ENCODE peak calls at places on chromosomes 4 and X, in eight cellular contexts. D is heart left ventricle, S is heart right ventricle, I is right lobe of liver, A is ovary, L is AG04450, H is AG04449, O is fibroblast of mammary gland. E is an unnamed sample.

GRCh38 chr4:2673157-2673556 is 83.0 kb downstream of the TNIP2 start:
- DNase-seq in H (no peak), A (no peak), O (peak), S (no peak), I (no peak), L (no peak), D (no peak), E (no peak)

GRCh38 chr4:57580710-57581109 is 470.5 kb upstream of the IGFBP7 start:
- DNase-seq in S (no peak), A (no peak), I (no peak), L (no peak), O (no peak), D (no peak), H (no peak), E (no peak)

GRCh38 chr4:126386512-126386911 is 1071.8 kb downstream of the FAT4 start:
- DNase-seq in S (no peak), H (no peak), O (peak), D (no peak), L (no peak), A (no peak), I (no peak), E (no peak)

GRCh38 chr4:37561196-37561802 is 124.9 kb downstream of the RELL1 start:
- DNase-seq in H (no peak), O (no peak), L (no peak), D (no peak), I (no peak), S (no peak), A (no peak), E (no peak)

GRCh38 chr4:180665994-180666818 is 1577.0 kb upstream of the TENM3 start:
- DNase-seq in O (peak), L (peak), H (no peak), A (no peak), S (peak), I (no peak), D (no peak), E (no peak)

GRCh38 chr4:184348311-184349233 is 125.8 kb downstream of the IRF2 start:
- DNase-seq in O (no peak), D (no peak), H (no peak), A (peak), I (peak), L (peak), S (no peak), E (no peak)

GRCh38 chr4:124025423-124025822 is 628.8 kb downstream of the SPRY1 start:
- DNase-seq in H (no peak), A (no peak), L (no peak), S (no peak), D (no peak), O (peak), I (no peak), E (peak)

GRCh38 chr4:110196871-110197420 is 1.5 kb downstream of the ELOVL6 start:
- DNase-seq in L (no peak), O (peak), A (peak), I (peak), S (peak), H (no peak), D (peak), E (no peak)

GRCh38 chrX:74534569-74535038 is 79.8 kb downstream of the RLIM start:
- DNase-seq in D (no peak), A (no peak), I (no peak), H (no peak), O (peak), L (no peak), S (no peak), E (no peak)

GRCh38 chrX:148620023-148620422 is 119.6 kb downstream of the AFF2 start:
- DNase-seq in L (no peak), O (no peak), I (no peak), H (no peak), S (no peak), A (no peak), D (no peak), E (no peak)

GRCh38 chr4:136810626-136811025 is 721.7 kb downstream of the PCDH18 start:
- DNase-seq in L (no peak), S (no peak), D (no peak), O (no peak), I (no peak), A (no peak), H (no peak), E (no peak)

GRCh38 chr4:67459164-67459563 is 86.1 kb downstream of the CENPC start:
- DNase-seq in S (no peak), I (no peak), D (no peak), A (no peak), L (no peak), O (no peak), H (no peak), E (no peak)

GRCh38 chrX:154761977-154762528 is 611 bp upstream of the DKC1 start:
- DNase-seq in I (peak), L (no peak), S (no peak), A (peak), O (no peak), D (no peak), H (no peak), E (no peak)

GRCh38 chr4:108466936-108467902 is 153.2 kb upstream of the RPL34 start:
- DNase-seq in A (no peak), O (peak), I (no peak), L (peak), S (no peak), D (no peak), H (peak), E (peak)

GRCh38 chr4:33063238-33063637 is 2343.1 kb downstream of the PCDH7 start:
- DNase-seq in S (no peak), I (no peak), D (no peak), H (no peak), A (no peak), L (peak), O (peak), E (peak)

DNA sequence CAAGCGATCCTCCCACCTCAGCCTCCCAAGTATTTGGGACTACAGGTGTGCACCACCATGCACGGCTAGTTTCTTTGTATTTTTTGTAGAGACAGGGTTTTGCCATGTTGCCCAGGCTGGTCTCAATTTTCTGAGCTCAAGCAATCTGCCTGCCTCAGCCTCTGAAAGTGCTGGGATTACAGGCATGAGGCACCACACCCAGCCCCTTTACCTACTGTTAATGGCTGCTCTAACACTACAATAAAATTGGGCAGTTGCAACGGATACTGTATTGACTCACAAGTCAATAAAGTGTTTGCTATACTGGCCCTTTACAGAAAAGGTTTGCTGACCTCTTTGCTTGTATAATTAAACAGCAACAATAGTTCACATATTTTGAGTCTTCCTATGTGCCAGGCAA is 41.5 kb downstream of the TRIM2 start:
- DNase-seq in O (no peak), D (no peak), H (no peak), L (no peak), S (no peak), A (no peak), I (no peak), E (no peak)
- H3K4me3 ChIP-seq in O (no peak), D (no peak), H (no peak), L (no peak), S (no peak), A (no peak), I (no peak), E (no peak)

GRCh38 chrX:50068293-50068568 is 132.6 kb downstream of the AKAP4 start:
- DNase-seq in S (no peak), L (no peak), H (no peak), D (no peak), I (no peak), O (no peak), A (no peak), E (no peak)

GRCh38 chrX:50068893-50069292 is 131.9 kb downstream of the AKAP4 start:
- DNase-seq in L (no peak), A (no peak), S (no peak), O (no peak), H (no peak), I (no peak), D (no peak), E (no peak)

GRCh38 chrX:50071507-50071906 is 129.3 kb downstream of the AKAP4 start:
- DNase-seq in O (no peak), I (no peak), L (no peak), H (no peak), S (no peak), A (no peak), D (no peak), E (no peak)

GRCh38 chrX:50066318-50066937 is 134.4 kb downstream of the AKAP4 start:
- DNase-seq in L (no peak), O (no peak), H (no peak), D (no peak), A (no peak), I (no peak), S (no peak), E (no peak)

GRCh38 chrX:50067435-50068292 is 133.1 kb downstream of the AKAP4 start:
- DNase-seq in H (no peak), S (no peak), A (no peak), D (no peak), O (peak), L (no peak), I (peak), E (no peak)
- H3K4me3 ChIP-seq in H (no peak), S (no peak), A (no peak), D (no peak), O (no peak), L (no peak), I (peak), E (no peak)

DNA sequence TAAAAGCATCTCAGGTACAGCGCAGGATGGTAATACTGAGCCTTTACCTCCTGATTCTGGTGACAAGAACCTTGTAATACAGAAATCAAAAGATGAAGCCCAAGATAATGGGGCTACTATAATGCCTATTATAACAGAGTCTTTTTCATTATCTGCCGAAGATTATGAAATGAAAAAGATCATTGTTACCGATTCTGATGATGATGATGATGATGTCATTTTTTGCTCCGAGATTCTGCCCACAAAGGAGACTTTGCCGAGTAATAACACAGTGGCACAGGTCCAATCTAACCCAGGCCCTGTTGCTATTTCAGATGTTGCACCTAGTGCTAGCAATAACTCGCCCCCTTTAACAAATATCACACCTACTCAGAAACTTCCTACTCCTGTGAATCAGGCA is 3.2 kb downstream of the ZBTB33 start:
- DNase-seq in S (no peak), I (no peak), H (no peak), D (no peak), A (no peak), O (no peak), L (no peak), E (no peak)
- H3K4me3 ChIP-seq in S (no peak), I (no peak), H (no peak), D (no peak), A (no peak), O (no peak), L (no peak), E (no peak)

GRCh38 chr4:36237366-36238353 is 6.7 kb downstream of the ARAP2 start:
- DNase-seq in H (no peak), S (no peak), O (no peak), L (no peak), A (no peak), I (no peak), D (no peak), E (no peak)

GRCh38 chr4:36243355-36244256 is 708 bp downstream of the ARAP2 start:
- DNase-seq in I (no peak), O (peak), S (peak), D (peak), H (no peak), L (no peak), A (peak), E (no peak)

GRCh38 chr4:36244257-36245084 is at the start of gene ARAP2:
- DNase-seq in I (peak), O (peak), S (peak), A (peak), D (peak), L (no peak), H (no peak), E (no peak)

GRCh38 chr4:36241771-36242170 is 2.5 kb downstream of the ARAP2 start:
- DNase-seq in H (no peak), D (no peak), L (no peak), I (no peak), S (no peak), O (no peak), A (no peak), E (no peak)

GRCh38 chr4:36242629-36243354 is 1.5 kb downstream of the ARAP2 start:
- DNase-seq in L (no peak), H (no peak), A (no peak), O (no peak), I (no peak), S (no peak), D (no peak), E (no peak)
- H3K4me3 ChIP-seq in L (no peak), H (no peak), A (peak), O (no peak), I (peak), S (peak), D (no peak), E (no peak)

GRCh38 chrX:153643431-153644351 is 3.3 kb upstream of the DUSP9 start:
- DNase-seq in O (no peak), D (peak), I (no peak), A (peak), S (no peak), L (no peak), H (no peak), E (no peak)
- H3K4me3 ChIP-seq in O (no peak), D (no peak), I (no peak), A (no peak), S (peak), L (no peak), H (peak), E (peak)

GRCh38 chrX:40267334-40268118 is 169.8 kb upstream of the BCOR start:
- DNase-seq in D (no peak), L (no peak), A (no peak), H (no peak), O (no peak), S (peak), I (no peak), E (no peak)
- H3K4me3 ChIP-seq in D (peak), L (no peak), A (peak), H (peak), O (no peak), S (peak), I (peak), E (peak)

DNA sequence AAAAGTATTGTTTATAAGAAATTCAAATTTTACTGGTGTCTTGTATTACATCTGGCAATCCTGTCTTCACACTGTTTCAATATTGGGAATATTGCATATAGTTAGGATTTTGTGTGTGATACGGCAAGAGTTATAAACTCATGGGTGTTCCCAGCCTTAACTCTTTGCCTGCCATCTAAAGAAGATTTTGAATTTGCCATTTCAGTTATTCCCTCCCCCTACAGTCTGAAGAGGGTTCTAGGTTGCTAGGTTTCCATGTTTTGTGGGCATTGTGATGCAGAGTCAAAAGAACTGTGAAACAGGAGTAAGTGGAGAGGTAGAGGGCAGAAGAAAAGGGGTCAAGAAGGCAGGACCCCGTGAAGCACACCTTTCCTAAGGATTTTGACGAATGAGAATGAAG is at the start of gene CPXCR1:
- DNase-seq in S (no peak), A (no peak), O (no peak), L (no peak), D (no peak), H (no peak), I (no peak), E (no peak)
- H3K4me3 ChIP-seq in S (no peak), A (no peak), O (no peak), L (no peak), D (no peak), H (no peak), I (no peak), E (no peak)

GRCh38 chrX:134373736-134374135 is 86.2 kb upstream of the HPRT1 start:
- DNase-seq in L (no peak), I (no peak), H (no peak), A (no peak), O (no peak), S (no peak), D (no peak), E (no peak)

GRCh38 chrX:134374294-134374693 is 85.7 kb upstream of the HPRT1 start:
- DNase-seq in I (no peak), A (no peak), D (no peak), S (no peak), L (no peak), H (no peak), O (peak), E (no peak)

GRCh38 chrX:134377537-134377936 is 82.4 kb upstream of the HPRT1 start:
- DNase-seq in L (no peak), H (peak), A (no peak), S (peak), O (peak), I (no peak), D (no peak), E (peak)

GRCh38 chrX:134374910-134375309 is 85.1 kb upstream of the HPRT1 start:
- DNase-seq in O (no peak), L (no peak), I (no peak), H (no peak), A (no peak), D (no peak), S (no peak), E (no peak)

GRCh38 chrX:134375691-134376090 is 84.3 kb upstream of the HPRT1 start:
- DNase-seq in I (no peak), O (no peak), L (no peak), S (no peak), H (no peak), D (no peak), A (no peak), E (no peak)
- H3K4me3 ChIP-seq in I (no peak), O (no peak), L (no peak), S (no peak), H (no peak), D (no peak), A (no peak), E (no peak)

DNA sequence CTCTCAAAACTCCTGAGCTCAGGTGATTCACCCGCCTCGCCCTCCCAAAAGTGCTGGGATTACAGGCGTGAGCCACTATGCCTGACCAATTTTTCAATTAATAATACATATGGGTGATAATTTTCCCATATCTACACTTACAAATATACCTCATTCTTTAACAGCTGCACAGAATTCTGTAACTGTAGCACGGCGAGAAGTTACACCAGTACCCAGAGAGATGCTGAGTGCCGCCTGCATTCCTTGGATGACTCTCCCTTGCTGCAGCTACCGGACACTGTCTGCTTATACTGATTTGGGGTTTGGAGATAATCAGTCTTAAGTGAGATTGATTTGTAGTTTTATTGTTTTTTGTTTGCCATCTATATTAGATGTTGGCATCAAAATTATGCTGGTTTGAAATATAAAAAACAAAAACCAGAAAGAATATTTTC is 5.8 kb downstream of the TIFA start:
- DNase-seq in H (no peak), L (no peak), D (no peak), A (no peak), O (no peak), S (no peak), I (no peak), E (no peak)
- H3K4me3 ChIP-seq in H (no peak), L (no peak), D (no peak), A (no peak), O (no peak), S (peak), I (no peak), E (no peak)

DNA sequence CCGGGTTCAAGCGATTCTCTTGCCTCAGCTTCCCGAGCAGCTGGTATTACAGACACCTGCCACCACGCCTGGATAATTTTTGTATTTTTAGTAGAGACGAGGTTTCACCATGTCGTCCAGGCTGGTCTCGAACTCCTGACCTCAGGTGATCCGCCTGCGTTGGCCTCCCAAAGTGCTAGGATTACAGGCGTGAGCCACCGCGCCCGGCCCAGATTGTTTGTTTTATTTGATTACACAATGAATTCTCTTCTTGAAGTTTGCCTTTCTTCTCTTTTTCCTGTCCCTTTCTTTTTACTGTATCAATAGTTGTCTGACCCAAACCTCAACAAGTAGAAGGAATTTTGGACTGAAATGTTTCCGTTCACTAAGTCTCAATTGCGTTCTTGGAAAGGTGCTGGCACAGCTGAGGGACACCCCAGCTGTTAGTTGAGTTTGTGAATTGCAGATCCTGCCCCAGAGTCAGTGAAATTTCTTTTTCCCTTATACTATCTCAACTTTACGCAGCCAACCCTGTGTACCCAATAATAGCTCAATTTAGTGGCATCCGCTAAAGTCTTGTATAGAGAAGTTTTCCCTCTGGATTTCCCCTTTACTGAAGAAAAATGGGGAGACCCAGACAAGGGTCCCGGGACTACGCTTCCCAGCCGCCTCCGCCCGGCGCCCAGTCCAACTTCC is 639 bp upstream of the MTM1 start:
- DNase-seq in I (no peak), H (no peak), S (no peak), O (no peak), A (no peak), D (no peak), L (no peak), E (no peak)
- H3K4me3 ChIP-seq in I (peak), H (no peak), S (peak), O (peak), A (peak), D (no peak), L (peak), E (peak)

E was measured in skeletal muscle cell.